ENCODE peak calls at places on chromosomes 11 and 22, in five cellular contexts. One of them, this sample, is unnamed.

GRCh38 chr22:44971651-44972362 is 38.0 kb downstream of the PHF21B start:
- DNase-seq in neuronal stem cell: no peak
- DNase-seq in mesenchymal stem cell: no peak
- DNase-seq in H9: no peak
- DNase-seq in H1: no peak
- DNase-seq in this sample: no peak

GRCh38 chr11:85787809-85788805 is 22.8 kb downstream of the SYTL2 start:
- DNase-seq in H9: no peak
- DNase-seq in neuronal stem cell: no peak
- DNase-seq in H1: no peak
- DNase-seq in mesenchymal stem cell: no peak
- DNase-seq in this sample: peak

GRCh38 chr22:44191036-44191454 is 10.3 kb downstream of the PARVG start:
- DNase-seq in H9: no peak
- DNase-seq in mesenchymal stem cell: no peak
- DNase-seq in neuronal stem cell: no peak
- DNase-seq in H1: no peak
- DNase-seq in this sample: no peak

GRCh38 chr11:68831124-68831523 is 10.6 kb downstream of the CPT1A start:
- DNase-seq in H1: no peak
- DNase-seq in mesenchymal stem cell: no peak
- DNase-seq in H9: no peak
- DNase-seq in neuronal stem cell: no peak
- DNase-seq in this sample: no peak

GRCh38 chr11:121654506-121655480 is 202.0 kb upstream of the SORL1-AS1 start:
- DNase-seq in mesenchymal stem cell: no peak
- DNase-seq in H9: no peak
- DNase-seq in neuronal stem cell: no peak
- DNase-seq in H1: no peak
- DNase-seq in this sample: peak

GRCh38 chr11:69611548-69612526 is 29.1 kb upstream of the CCND1 start:
- DNase-seq in neuronal stem cell: no peak
- DNase-seq in mesenchymal stem cell: no peak
- DNase-seq in H9: no peak
- DNase-seq in H1: no peak
- DNase-seq in this sample: peak

GRCh38 chr22:37511368-37512104 is 7.7 kb downstream of the CARD10 start:
- DNase-seq in mesenchymal stem cell: no peak
- DNase-seq in neuronal stem cell: no peak
- DNase-seq in H1: no peak
- DNase-seq in H9: no peak
- DNase-seq in this sample: peak

GRCh38 chr11:6251990-6252473 is 7.6 kb upstream of the CCKBR start:
- DNase-seq in mesenchymal stem cell: peak
- DNase-seq in neuronal stem cell: no peak
- DNase-seq in H9: no peak
- DNase-seq in H1: no peak
- DNase-seq in this sample: peak

GRCh38 chr11:19429108-19429760 is 188.5 kb upstream of the E2F8 start:
- DNase-seq in H1: no peak
- DNase-seq in mesenchymal stem cell: no peak
- DNase-seq in neuronal stem cell: no peak
- DNase-seq in H9: no peak
- DNase-seq in this sample: no peak

GRCh38 chr11:73383249-73384126 is 7.3 kb downstream of the RELT start:
- DNase-seq in neuronal stem cell: no peak
- DNase-seq in H9: no peak
- DNase-seq in mesenchymal stem cell: peak
- DNase-seq in H1: no peak
- DNase-seq in this sample: no peak

GRCh38 chr11:11909727-11910126 is 68.0 kb downstream of the USP47 start:
- DNase-seq in neuronal stem cell: no peak
- DNase-seq in H9: no peak
- DNase-seq in H1: no peak
- DNase-seq in mesenchymal stem cell: peak
- DNase-seq in this sample: peak

GRCh38 chr22:31893460-31893859 is 50.9 kb upstream of the YWHAH start:
- DNase-seq in mesenchymal stem cell: no peak
- DNase-seq in neuronal stem cell: no peak
- DNase-seq in H1: no peak
- DNase-seq in H9: no peak
- DNase-seq in this sample: no peak

GRCh38 chr11:34207487-34207886 is 102.1 kb downstream of the NAT10 start:
- DNase-seq in H9: no peak
- DNase-seq in H1: no peak
- DNase-seq in mesenchymal stem cell: no peak
- DNase-seq in neuronal stem cell: no peak
- DNase-seq in this sample: no peak

GRCh38 chr11:93532285-93532789 is 10.9 kb downstream of the SMCO4 start:
- DNase-seq in mesenchymal stem cell: peak
- DNase-seq in neuronal stem cell: no peak
- DNase-seq in H1: no peak
- DNase-seq in H9: no peak
- DNase-seq in this sample: peak

GRCh38 chr11:13238879-13239514 is 38.6 kb upstream of the BMAL1 start:
- DNase-seq in mesenchymal stem cell: peak
- DNase-seq in H9: peak
- DNase-seq in H1: peak
- DNase-seq in neuronal stem cell: no peak
- DNase-seq in this sample: peak

GRCh38 chr11:64296830-64297721 is 3.1 kb upstream of the CATSPERZ start:
- DNase-seq in H9: no peak
- DNase-seq in H1: peak
- DNase-seq in mesenchymal stem cell: no peak
- DNase-seq in neuronal stem cell: no peak
- DNase-seq in this sample: no peak

GRCh38 chr11:112650568-112650967 is 310.7 kb upstream of the NCAM1 start:
- DNase-seq in H1: no peak
- DNase-seq in neuronal stem cell: no peak
- DNase-seq in mesenchymal stem cell: no peak
- DNase-seq in H9: no peak
- DNase-seq in this sample: no peak

GRCh38 chr11:105179542-105180278 is 40.1 kb upstream of the CARD18 start:
- DNase-seq in neuronal stem cell: no peak
- DNase-seq in H1: no peak
- DNase-seq in mesenchymal stem cell: no peak
- DNase-seq in H9: no peak
- DNase-seq in this sample: no peak

GRCh38 chr11:116723511-116723910 is 49.3 kb downstream of the BUD13 start:
- DNase-seq in neuronal stem cell: no peak
- DNase-seq in mesenchymal stem cell: no peak
- DNase-seq in H9: no peak
- DNase-seq in H1: no peak
- DNase-seq in this sample: no peak

GRCh38 chr11:77002776-77003175 is 31.4 kb upstream of the B3GNT6 start:
- DNase-seq in neuronal stem cell: no peak
- DNase-seq in H1: no peak
- DNase-seq in mesenchymal stem cell: no peak
- DNase-seq in H9: no peak
- DNase-seq in this sample: no peak

DNA sequence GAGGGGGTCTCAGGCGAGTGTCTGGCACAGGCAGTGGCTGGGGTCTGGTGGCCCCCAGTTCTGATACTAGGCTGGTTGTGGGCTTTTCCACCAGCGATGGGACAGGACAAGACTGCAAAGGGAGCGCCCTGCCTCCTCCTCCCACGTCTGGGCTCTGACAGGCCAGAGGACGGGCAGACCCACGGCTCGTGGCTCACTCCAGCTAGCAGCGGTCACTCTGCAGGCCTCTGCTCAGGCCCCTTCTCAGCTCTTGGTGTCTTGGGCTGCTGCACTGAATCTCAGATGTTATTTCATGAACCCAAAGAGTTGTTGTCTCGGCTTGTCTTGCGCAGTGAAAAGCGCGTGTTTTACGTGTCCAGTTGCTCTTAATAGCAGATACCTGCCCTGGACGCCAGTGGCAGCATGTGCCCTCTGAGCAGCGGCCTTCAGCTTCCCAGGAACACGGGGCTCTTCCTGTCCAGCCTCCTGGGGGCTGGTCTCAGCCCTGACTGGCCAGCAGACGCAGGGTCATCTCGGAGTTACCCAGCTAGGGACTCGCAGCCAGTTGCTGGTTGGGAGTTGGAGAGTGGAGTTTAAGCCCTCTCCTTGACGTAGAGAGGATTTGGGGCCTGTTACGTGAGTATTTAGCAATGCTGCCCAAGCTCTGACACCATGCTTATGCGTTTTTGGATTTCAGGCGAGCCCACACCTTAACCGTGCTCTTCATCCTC is 9.6 kb downstream of the PTDSS2 start:
- DNase-seq in H1: no peak
- DNase-seq in neuronal stem cell: no peak
- DNase-seq in mesenchymal stem cell: no peak
- DNase-seq in H9: no peak
- DNase-seq in this sample: no peak
- H4K91ac ChIP-seq in H1: no peak
- H4K91ac ChIP-seq in neuronal stem cell: no peak
- H4K91ac ChIP-seq in mesenchymal stem cell: no peak
- H4K91ac ChIP-seq in H9: no peak
- H4K91ac ChIP-seq in this sample: no peak

DNA sequence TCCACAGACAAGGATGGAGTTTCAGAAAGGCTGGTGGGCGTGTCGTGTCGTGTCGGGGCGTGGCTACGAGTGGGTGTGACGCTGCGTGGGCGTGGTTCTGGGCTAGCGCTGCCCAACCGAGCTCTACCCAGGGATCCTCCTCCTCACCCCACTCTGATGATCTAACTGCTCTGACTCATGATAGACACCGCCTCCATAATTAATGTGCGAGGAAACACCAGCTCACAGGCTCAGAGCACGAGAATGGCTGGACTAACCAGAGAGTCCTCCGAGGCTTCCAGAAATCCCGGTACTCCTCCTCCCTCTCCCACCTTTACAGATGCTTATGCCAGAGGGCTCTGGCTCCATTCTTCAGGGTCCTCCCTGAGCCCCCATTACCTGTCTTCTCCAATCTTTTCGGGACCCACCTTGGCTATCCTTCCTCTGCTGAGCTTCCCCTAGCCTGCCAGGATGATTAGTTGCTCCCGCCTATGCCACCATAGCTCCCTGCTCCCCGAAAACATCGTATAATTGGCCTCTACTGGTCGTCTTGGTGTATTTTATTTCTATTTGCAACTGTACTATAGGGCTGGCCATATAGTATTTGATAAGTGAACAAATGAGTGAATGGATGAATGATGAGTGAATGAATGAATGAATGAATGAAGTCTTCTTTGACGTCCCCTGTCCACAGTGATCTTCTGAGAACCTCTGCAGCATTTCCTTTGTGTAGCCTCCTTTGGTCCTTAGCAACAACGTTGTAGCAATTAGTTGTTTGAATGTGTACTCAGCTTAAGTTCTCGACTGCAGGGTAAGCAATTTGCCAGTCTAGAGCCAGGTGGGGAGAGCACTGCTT is 21.7 kb downstream of the TMPRSS13 start:
- DNase-seq in H1: peak
- DNase-seq in H9: peak
- DNase-seq in mesenchymal stem cell: peak
- DNase-seq in neuronal stem cell: peak
- DNase-seq in this sample: peak
- H2BK5ac ChIP-seq in H1: peak
- H2BK5ac ChIP-seq in H9: no peak
- H2BK5ac ChIP-seq in mesenchymal stem cell: peak
- H2BK5ac ChIP-seq in neuronal stem cell: no peak
- H2BK5ac ChIP-seq in this sample: no peak

GRCh38 chr11:129785383-129786111 is 30.1 kb upstream of the TMEM45B start:
- DNase-seq in mesenchymal stem cell: no peak
- DNase-seq in H9: no peak
- DNase-seq in neuronal stem cell: no peak
- DNase-seq in H1: no peak
- DNase-seq in this sample: peak
- H4K91ac ChIP-seq in mesenchymal stem cell: no peak
- H4K91ac ChIP-seq in H9: no peak
- H4K91ac ChIP-seq in neuronal stem cell: no peak
- H4K91ac ChIP-seq in H1: no peak
- H4K91ac ChIP-seq in this sample: no peak

GRCh38 chr11:90446207-90446606 is 223.4 kb upstream of the CHORDC1 start:
- DNase-seq in H9: no peak
- DNase-seq in mesenchymal stem cell: no peak
- DNase-seq in neuronal stem cell: no peak
- DNase-seq in H1: no peak
- DNase-seq in this sample: no peak
- H2BK5ac ChIP-seq in H9: no peak
- H2BK5ac ChIP-seq in mesenchymal stem cell: no peak
- H2BK5ac ChIP-seq in neuronal stem cell: no peak
- H2BK5ac ChIP-seq in H1: no peak
- H2BK5ac ChIP-seq in this sample: no peak

GRCh38 chr22:19134176-19134831 is 3.2 kb downstream of the TSSK2 start:
- DNase-seq in neuronal stem cell: no peak
- DNase-seq in H9: no peak
- DNase-seq in H1: no peak
- DNase-seq in mesenchymal stem cell: no peak
- DNase-seq in this sample: no peak

GRCh38 chr22:19132153-19132552 is 1.0 kb downstream of the TSSK2 start:
- DNase-seq in neuronal stem cell: no peak
- DNase-seq in mesenchymal stem cell: no peak
- DNase-seq in H9: no peak
- DNase-seq in H1: no peak
- DNase-seq in this sample: no peak

GRCh38 chr22:19131685-19132015 is 542 bp downstream of the TSSK2 start:
- DNase-seq in H1: no peak
- DNase-seq in neuronal stem cell: no peak
- DNase-seq in mesenchymal stem cell: no peak
- DNase-seq in H9: no peak
- DNase-seq in this sample: no peak

GRCh38 chr22:19133561-19133960 is 2.5 kb downstream of the TSSK2 start:
- DNase-seq in H9: no peak
- DNase-seq in H1: no peak
- DNase-seq in mesenchymal stem cell: no peak
- DNase-seq in neuronal stem cell: no peak
- DNase-seq in this sample: no peak

GRCh38 chr22:19132693-19133400 is 1.7 kb downstream of the TSSK2 start:
- DNase-seq in neuronal stem cell: no peak
- DNase-seq in H1: no peak
- DNase-seq in H9: no peak
- DNase-seq in mesenchymal stem cell: no peak
- DNase-seq in this sample: no peak
- H4K91ac ChIP-seq in neuronal stem cell: no peak
- H4K91ac ChIP-seq in H1: no peak
- H4K91ac ChIP-seq in H9: no peak
- H4K91ac ChIP-seq in mesenchymal stem cell: no peak
- H4K91ac ChIP-seq in this sample: no peak

DNA sequence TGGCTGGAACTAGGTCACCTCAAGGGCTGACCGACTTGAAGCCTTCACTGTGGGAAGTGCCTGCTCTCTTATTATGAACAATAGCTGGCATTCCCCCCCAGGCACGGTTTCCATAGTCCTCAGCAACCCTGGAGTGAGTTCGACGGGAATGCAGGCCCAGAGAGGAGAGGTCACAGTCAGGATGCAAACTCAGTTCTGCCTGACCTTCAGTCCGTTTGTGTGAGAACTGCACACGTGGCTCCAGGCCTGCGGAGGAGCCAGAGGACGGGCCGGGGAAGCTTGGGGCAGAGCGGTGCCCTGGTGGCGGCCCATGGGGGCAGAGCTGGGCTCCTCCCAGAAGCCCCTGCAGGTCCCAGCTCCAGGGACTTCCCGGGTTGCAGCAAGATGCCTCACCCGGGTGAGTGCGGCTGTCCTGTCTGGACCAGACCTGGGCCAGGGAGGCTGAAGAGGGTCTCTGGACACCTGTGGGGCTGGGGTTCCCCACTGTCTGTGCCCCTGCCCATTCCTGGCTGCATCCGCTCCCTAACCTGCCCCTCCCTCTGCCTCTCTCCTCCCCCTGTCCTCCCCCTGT is 17.2 kb downstream of the SLC25A18 start:
- DNase-seq in mesenchymal stem cell: no peak
- DNase-seq in neuronal stem cell: no peak
- DNase-seq in H9: peak
- DNase-seq in H1: peak
- DNase-seq in this sample: no peak
- H2BK5ac ChIP-seq in mesenchymal stem cell: no peak
- H2BK5ac ChIP-seq in neuronal stem cell: no peak
- H2BK5ac ChIP-seq in H9: no peak
- H2BK5ac ChIP-seq in H1: no peak
- H2BK5ac ChIP-seq in this sample: no peak